ENCODE peak calls at places on chromosome 5, in six cellular contexts. I is trophoblast cell, F is left ventricle myocardium inferior, V is mesendoderm, U is IMR-90, A is astrocyte. J is an unnamed sample. For H3K27me3 and H3K4me1, the result is how much of the 10 kb centered on the place peaks cover.

GRCh38 chr5:98307811-98308210 is 465.7 kb upstream of the RGMB start:
- DNase-seq in F (no peak), A (peak), I (peak), U (peak), V (no peak), J (no peak)

GRCh38 chr5:92678576-92679105 is 902.4 kb downstream of the NR2F1-AS1 start:
- DNase-seq in V (peak), I (no peak), U (no peak), F (no peak), A (no peak), J (no peak)

GRCh38 chr5:179254638-179255271 is 90.5 kb downstream of the ADAMTS2 start:
- DNase-seq in F (no peak), U (no peak), A (no peak), I (no peak), V (no peak), J (no peak)

GRCh38 chr5:6713274-6714181 is at the start of gene TENT4A:
- DNase-seq in A (peak), U (no peak), F (peak), V (no peak), I (peak), J (peak)

GRCh38 chr5:106254784-106255183 is 1416.0 kb downstream of the EFNA5 start:
- DNase-seq in F (no peak), U (no peak), A (no peak), V (peak), I (no peak), J (no peak)

GRCh38 chr5:78467744-78468357 is 107.4 kb downstream of the SCAMP1 start:
- DNase-seq in U (peak), A (peak), V (peak), F (no peak), I (peak), J (no peak)

GRCh38 chr5:124309241-124309977 is 437.0 kb downstream of the ZNF608 start:
- DNase-seq in I (peak), F (no peak), U (no peak), V (peak), A (no peak), J (no peak)

GRCh38 chr5:38330207-38330606 is 71.8 kb downstream of the EGFLAM start:
- DNase-seq in U (no peak), I (no peak), F (no peak), V (no peak), A (peak), J (no peak)

GRCh38 chr5:53543401-53543800 is 17.0 kb upstream of the NDUFS4 start:
- DNase-seq in A (peak), U (peak), I (no peak), V (peak), F (no peak), J (no peak)

GRCh38 chr5:33441241-33441844 is 578 bp downstream of the TARS1 start:
- DNase-seq in I (peak), A (peak), V (no peak), U (peak), F (no peak), J (no peak)

GRCh38 chr5:135045488-135045887 is 11.5 kb upstream of the PITX1 start:
- DNase-seq in U (no peak), I (no peak), V (no peak), A (no peak), F (no peak), J (peak)

GRCh38 chr5:22238047-22238446 is 615.1 kb downstream of the CDH12 start:
- DNase-seq in A (no peak), V (no peak), U (no peak), I (no peak), F (no peak), J (no peak)

GRCh38 chr5:16082982-16083381 is 96.6 kb downstream of the MARCHF11 start:
- DNase-seq in I (no peak), V (no peak), F (no peak), U (no peak), A (no peak), J (no peak)

GRCh38 chr5:98599016-98599415 is 174.4 kb upstream of the RGMB start:
- DNase-seq in U (peak), F (no peak), A (no peak), V (no peak), I (peak), J (no peak)

DNA sequence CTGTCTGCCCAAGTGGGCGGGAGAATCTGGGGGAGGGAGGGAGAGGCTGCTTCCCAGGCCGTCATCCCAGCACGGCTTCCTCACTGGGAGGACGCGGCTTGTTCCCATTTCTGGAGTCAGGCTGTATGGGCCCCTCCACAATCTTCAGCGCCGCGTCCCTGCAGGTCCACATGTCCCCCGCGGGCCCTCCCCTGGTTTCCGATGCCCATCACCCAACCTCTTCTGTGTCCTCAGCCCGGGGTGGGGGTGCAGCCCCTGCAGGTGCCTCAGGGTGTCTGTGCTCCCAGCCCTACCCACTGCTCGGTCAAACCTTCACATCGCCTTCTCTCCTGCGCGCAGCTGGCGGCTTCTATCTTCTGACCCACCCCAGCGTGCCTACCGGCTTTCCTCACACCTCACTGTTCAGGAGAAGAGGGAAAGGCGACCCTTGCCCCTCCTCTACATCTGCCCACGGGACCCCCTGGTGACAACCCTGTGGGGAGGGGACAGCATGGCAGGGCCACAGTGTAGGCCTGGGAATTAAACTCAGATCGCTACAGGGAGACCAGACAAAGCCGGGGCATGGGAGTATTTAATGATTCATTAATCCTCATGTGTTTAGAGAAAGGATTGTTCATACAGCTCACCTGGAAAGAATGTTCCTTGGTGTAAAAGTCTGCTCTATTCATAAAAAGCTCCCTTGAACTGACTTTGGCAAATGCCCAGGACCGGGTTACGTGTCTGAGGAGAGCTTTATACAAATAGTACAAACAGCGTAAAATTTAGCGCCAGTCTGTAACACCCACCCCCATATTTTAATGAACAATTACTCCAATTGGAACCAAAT is 145.1 kb downstream of the IRX1 start:
- DNase-seq in U (no peak), A (peak), V (no peak), I (no peak), F (no peak), J (no peak)
- H3K27ac ChIP-seq in U (no peak), A (peak), V (no peak), I (no peak), F (no peak), J (no peak)

DNA sequence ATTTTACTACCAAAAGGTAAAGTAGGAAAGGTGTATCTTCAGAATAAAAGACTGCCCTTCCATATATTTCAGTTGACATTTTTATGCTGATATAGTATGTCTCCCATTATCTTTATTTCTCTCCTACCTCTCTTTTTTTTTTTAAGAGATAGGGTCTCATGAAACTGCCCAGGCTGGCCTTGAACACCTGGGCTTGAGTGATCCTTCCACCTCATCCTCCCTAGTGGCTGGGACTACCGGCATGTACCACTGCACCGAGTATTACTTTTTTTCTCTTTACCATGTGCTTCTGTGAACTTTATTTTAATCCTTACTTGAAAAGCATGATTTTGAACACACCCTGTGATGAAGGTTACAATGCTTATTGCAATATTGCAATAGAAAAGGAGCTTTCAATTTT is 42.7 kb downstream of the NIPBL start:
- DNase-seq in F (no peak), I (no peak), V (no peak), A (no peak), U (no peak), J (no peak)
- H3K27me3 ChIP-seq in F (under half), I (under half), V (under half), A (under half), U (under half), J (under half)

DNA sequence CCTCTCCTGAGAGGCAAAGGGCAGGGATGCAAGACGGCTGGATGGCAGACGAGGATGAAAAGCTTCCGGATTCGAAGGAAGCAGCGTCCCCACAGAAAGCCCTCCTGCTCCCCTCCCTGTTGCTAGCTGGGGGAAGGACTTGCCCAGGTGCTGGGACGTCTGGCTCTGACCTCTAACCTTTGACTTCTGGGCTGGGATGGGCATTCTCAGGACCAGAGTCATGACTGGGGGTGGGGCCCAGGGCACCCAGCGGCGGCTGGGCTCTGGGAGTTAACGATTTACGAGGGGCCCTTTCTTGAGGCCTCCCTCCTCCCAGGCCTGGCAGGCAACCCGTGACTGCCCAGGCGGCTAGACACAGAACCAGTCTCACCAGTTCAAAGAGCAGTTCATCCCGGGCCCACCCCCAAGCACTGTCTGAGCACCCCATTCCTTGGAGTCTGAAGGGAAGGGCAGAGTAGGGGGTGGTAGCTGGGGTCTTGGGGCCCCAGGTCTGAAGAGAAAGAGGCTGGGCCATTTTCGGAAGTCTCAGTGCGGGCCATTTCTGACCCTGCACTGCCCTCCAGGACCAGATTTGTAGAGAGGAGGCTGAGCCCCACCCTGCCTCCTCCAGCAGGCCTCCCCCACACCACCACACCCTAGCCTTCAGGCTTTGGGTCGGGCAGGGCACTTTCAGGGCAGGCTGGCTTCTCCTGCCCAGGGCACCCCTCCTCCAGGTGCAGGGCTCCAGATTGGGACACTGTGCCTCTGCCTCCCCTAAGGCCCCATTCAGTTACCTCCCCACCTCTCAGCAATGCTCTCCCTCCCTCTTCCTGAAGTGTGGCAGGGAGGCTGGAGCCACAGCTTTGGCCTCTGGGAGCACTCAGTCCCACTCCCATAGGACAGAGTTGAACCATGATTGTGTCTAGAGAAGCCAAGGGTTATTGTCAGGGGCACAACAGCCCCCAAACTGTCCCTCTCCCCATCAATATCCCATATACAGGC is 5.0 kb upstream of the CXXC5 start:
- DNase-seq in A (no peak), F (no peak), I (no peak), V (no peak), U (no peak), J (peak)
- H3K4me1 ChIP-seq in A (under half), F (under half), I (half or more), V (under half), U (under half), J (under half)

DNA sequence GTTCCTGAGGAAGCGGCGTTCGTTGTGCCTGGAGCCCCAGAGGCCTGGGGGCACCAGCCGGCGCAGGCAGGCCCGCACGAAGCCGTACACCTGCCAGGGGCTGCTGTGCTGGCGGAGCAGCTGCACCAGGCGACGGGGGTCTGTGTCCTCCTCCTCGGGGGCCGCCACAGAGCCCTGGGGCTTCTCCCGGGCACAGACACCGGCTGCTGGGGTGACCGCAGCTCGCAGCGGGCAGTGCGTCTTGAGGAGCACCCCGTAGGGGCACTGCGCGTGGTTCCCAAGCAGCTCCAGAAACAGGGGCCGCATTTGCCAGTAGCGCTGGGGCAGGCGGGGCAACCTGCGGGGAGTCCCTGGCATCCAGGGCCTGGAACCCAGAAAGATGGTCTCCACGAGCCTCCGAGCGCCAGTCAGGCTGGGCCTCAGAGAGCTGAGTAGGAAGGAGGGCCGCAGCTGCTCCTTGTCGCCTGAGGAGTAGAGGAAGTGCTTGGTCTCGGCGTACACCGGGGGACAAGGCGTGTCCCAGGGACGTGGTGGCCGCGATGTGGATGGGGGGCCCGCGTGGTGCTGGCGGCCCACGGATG is 1.4 kb downstream of the TERT start:
- DNase-seq in U (no peak), I (no peak), F (no peak), A (no peak), V (no peak), J (peak)
- H3K27ac ChIP-seq in U (no peak), I (no peak), F (no peak), A (no peak), V (no peak), J (no peak)